ENCODE peak calls at places on chromosomes 7 and 10, in six cellular contexts. B, W, S, N, C and X are unnamed samples.

GRCh38 chr7:133344275-133344674 is 91.4 kb downstream of the EXOC4 start:
- DNase-seq in N (peak), W (peak), S (no peak), C (no peak), B (no peak), X (peak)

GRCh38 chr10:126538439-126539140 is 131.9 kb downstream of the C10orf90 start:
- DNase-seq in B (no peak), N (no peak), W (no peak), S (no peak), C (no peak), X (no peak)

GRCh38 chr10:110530131-110530831 is 32.6 kb downstream of the DUSP5 start:
- DNase-seq in C (peak), B (peak), S (no peak), N (peak), W (no peak), X (no peak)

GRCh38 chr10:47256753-47257336 is 43.2 kb upstream of the GDF10 start:
- DNase-seq in S (no peak), N (no peak), B (no peak), W (peak), C (no peak), X (no peak)

GRCh38 chr7:127981965-127982364 is 49.3 kb downstream of the LRRC4 start:
- DNase-seq in S (no peak), W (no peak), N (no peak), B (no peak), C (no peak), X (no peak)

GRCh38 chr10:19832624-19833507 is 16.6 kb downstream of the PLXDC2 start:
- DNase-seq in B (no peak), C (no peak), S (no peak), N (no peak), W (no peak), X (peak)

GRCh38 chr10:101018118-101018599 is 12.8 kb downstream of the PDZD7 start:
- DNase-seq in W (no peak), B (peak), S (no peak), N (no peak), C (no peak), X (no peak)

GRCh38 chr10:102604379-102604960 is 39.8 kb upstream of the TRIM8 start:
- DNase-seq in B (no peak), S (no peak), W (no peak), C (no peak), N (no peak), X (no peak)

GRCh38 chr7:148609045-148609725 is 18.6 kb downstream of the C7orf33 start:
- DNase-seq in B (no peak), N (no peak), C (no peak), S (no peak), W (no peak), X (no peak)